ENCODE peak calls at places on chromosome 13, in four cellular contexts. Q is kidney epithelial cell, U is AG10803, I is choroid plexus epithelial cell. Y is an unnamed sample.

GRCh38 chr13:82458169-82458568 is 1424.1 kb downstream of the SLITRK1 start:
- DNase-seq in I (no peak), U (no peak), Q (no peak), Y (no peak)

GRCh38 chr13:40233731-40234195 is 432.7 kb downstream of the FOXO1 start:
- DNase-seq in I (no peak), Q (no peak), U (no peak), Y (peak; percentile 90)

GRCh38 chr13:114068723-114069322 is 63.6 kb downstream of the RASA3 start:
- DNase-seq in Q (no peak), I (peak; percentile 75), U (peak; percentile 90), Y (peak; percentile 45)

GRCh38 chr13:26202365-26202972 is 19.6 kb downstream of the RNF6 start:
- DNase-seq in Q (no peak), U (peak; percentile 35), I (peak; percentile 64), Y (no peak)

GRCh38 chr13:82477436-82477835 is 1404.8 kb downstream of the SLITRK1 start:
- DNase-seq in U (no peak), Q (no peak), I (peak; percentile 1), Y (no peak)

GRCh38 chr13:27826379-27827353 is 34.4 kb downstream of the GSX1 start:
- DNase-seq in I (peak; percentile 91), Q (peak; percentile 19), U (peak; percentile 81), Y (peak; percentile 87)

GRCh38 chr13:59477011-59477410 is 686.7 kb downstream of the DIAPH3 start:
- DNase-seq in Q (no peak), I (peak; percentile 35), U (no peak), Y (no peak)

GRCh38 chr13:113924184-113924583 is 49.7 kb downstream of the C13orf46 start:
- DNase-seq in U (no peak), I (no peak), Q (no peak), Y (no peak)

GRCh38 chr13:101415358-101416174 is 742 bp downstream of the NALCN start:
- DNase-seq in U (no peak), I (no peak), Q (no peak), Y (no peak)

GRCh38 chr13:101473458-101473857 is 21.0 kb downstream of the ITGBL1 start:
- DNase-seq in I (peak; percentile 93), Q (no peak), U (peak; percentile 82), Y (peak; percentile 67)

GRCh38 chr13:47798906-47799305 is 202.2 kb downstream of the SUCLA2 start:
- DNase-seq in I (peak; percentile 72), Q (no peak), U (peak; percentile 27), Y (peak; percentile 19)

GRCh38 chr13:43388282-43389034 is 365.1 kb downstream of the DNAJC15 start:
- DNase-seq in U (no peak), I (no peak), Q (peak; percentile 41), Y (peak; percentile 88)

GRCh38 chr13:46181799-46182490 is at the start of gene LCP1:
- DNase-seq in Q (no peak), I (no peak), U (no peak), Y (no peak)

GRCh38 chr13:25281193-25281936 is 5.9 kb downstream of the MTMR6 start:
- DNase-seq in U (no peak), Q (no peak), I (no peak), Y (no peak)

GRCh38 chr13:41505209-41505835 is 48.0 kb downstream of the RGCC start:
- DNase-seq in U (peak; percentile 95), Q (peak; percentile 70), I (peak; percentile 91), Y (peak; percentile 59)

GRCh38 chr13:22369090-22369489 is 698.2 kb downstream of the FGF9 start:
- DNase-seq in Q (no peak), U (no peak), I (no peak), Y (no peak)

GRCh38 chr13:92196566-92197256 is 798.3 kb downstream of the GPC5 start:
- DNase-seq in U (no peak), Q (no peak), I (peak; percentile 65), Y (no peak)

DNA sequence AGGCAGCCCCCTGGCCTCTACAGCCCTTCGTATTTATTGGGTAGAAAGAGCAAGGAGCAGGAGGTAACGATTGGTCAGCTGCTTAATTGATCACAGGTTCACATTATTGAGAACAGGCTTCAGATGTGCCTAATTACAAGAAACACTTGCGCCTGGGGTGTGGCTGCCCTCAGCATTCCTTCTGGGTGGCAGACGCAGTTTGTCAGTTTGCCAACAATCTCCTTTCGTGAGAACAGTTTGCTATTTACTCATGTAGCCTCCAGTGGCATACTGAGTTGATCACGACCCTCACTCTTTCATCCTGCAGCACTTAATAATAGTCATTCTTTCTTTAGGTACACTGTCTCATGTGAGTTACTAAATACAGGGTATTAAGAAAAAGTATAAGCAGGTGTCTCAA is 985.6 kb downstream of the SLITRK5 start:
- DNase-seq in U (no peak), Q (no peak), I (no peak), Y (peak; percentile 61)
- H3K4me3 ChIP-seq in U (no peak overlapping the region), Q (no peak overlapping the region), I (no peak overlapping the region), Y (no peak overlapping the region)

GRCh38 chr13:108315955-108316354 is 46.4 kb downstream of the TNFSF13B start:
- DNase-seq in Q (no peak), U (no peak), I (peak; percentile 27), Y (no peak)
- TF ChIP-seq CTCF in Q (no peak), U (no peak), I (no peak), Y (no peak)

DNA sequence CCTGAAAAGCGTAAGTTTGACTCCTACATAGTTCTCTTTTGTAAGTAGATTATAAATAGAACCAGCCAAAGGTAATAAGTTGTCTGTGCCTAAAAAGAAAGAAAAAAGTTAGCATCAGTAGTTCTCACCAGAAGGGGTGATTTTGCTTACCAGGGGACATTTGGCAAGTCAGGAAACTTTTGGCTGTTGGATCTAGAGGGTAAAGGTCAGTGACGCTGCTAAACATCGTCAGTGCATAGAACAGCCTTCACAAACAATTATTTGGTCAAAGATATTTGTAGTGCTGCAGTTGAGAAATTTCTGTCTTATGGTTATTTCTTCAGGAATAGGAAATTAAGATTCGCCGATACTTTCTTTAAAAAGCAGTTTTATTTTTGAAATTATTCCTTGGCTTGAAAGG is 2.0 kb downstream of the USPL1 start:
- DNase-seq in Q (no peak), U (no peak), I (peak; percentile 18), Y (no peak)
- H3K4me3 ChIP-seq in Q (peak overlapping the region; percentile 10), U (peak overlapping the region; percentile 93), I (peak overlapping the region; percentile 79), Y (peak overlapping the region; percentile 10)

GRCh38 chr13:90968510-90968909 is 379.0 kb upstream of the MIR17HG start:
- DNase-seq in U (no peak), I (peak; percentile 30), Q (no peak), Y (peak; percentile 50)
- TF ChIP-seq CTCF in U (no peak), I (peak; percentile 49), Q (peak; percentile 72), Y (peak; percentile 63)

GRCh38 chr13:112465251-112466131 is 89.3 kb downstream of the SPACA7 start:
- DNase-seq in U (no peak), Q (no peak), I (no peak), Y (no peak)

GRCh38 chr13:112468069-112468468 is 91.9 kb downstream of the SPACA7 start:
- DNase-seq in Q (no peak), U (no peak), I (no peak), Y (no peak)

GRCh38 chr13:112464720-112465119 is 88.6 kb downstream of the SPACA7 start:
- DNase-seq in I (no peak), Q (no peak), U (no peak), Y (no peak)

GRCh38 chr13:112467236-112467635 is 91.1 kb downstream of the SPACA7 start:
- DNase-seq in U (no peak), Q (no peak), I (no peak), Y (no peak)

DNA sequence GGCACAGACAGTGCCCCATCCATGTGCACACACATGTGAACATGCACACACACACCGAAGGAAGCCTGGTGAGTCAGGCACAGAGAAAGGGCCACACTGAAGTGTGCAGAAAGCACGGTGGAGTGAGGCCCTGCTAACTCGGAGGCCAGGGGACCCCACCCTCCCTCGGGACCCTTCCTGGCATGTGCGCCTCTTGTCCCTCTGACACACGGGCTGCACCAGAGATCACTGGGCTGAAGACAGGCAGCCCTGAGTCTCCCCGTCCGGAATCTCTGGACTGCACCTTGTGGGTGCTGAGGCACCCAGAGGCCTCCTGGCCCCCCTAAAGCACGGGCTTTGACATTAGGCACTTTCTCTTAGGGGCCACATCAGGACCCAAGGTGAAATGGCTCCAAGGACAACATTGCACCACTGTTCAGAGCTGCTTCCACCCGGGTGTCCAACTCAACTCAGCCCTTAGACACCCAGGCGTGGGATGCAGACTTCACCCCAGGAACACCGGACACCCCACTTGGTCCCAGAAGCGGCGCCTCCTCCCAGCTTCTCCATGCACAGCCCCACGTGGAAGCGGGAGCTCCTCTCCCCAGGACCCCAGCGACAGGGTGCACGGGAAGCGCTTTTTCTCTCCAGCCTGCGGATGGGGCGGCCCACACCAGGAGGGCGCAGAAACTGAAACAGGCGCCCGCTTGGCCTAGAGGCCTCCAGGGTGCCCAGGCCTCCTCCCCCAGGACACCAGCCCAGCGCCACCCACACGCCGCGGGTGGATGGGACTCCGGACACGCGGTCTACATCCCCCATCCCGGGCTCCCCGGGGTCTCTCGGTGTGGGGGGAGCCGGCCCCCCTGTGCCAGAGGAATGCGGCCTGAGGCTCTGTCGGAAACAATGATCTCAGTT is 90.2 kb downstream of the SPACA7 start:
- DNase-seq in I (no peak), Q (no peak), U (no peak), Y (no peak)
- H3K4me3 ChIP-seq in I (no peak overlapping the region), Q (no peak overlapping the region), U (no peak overlapping the region), Y (no peak overlapping the region)

GRCh38 chr13:48975101-48975925 is at the start of gene FNDC3A:
- DNase-seq in Q (no peak), I (peak; percentile 76), U (peak; percentile 63), Y (peak; percentile 63)
- TF ChIP-seq CTCF in Q (peak; percentile 8), I (peak; percentile 41), U (peak; percentile 29), Y (peak; percentile 20)

GRCh38 chr13:33110386-33110712 is 94.1 kb downstream of the KL start:
- DNase-seq in I (no peak), Q (no peak), U (peak; percentile 21), Y (no peak)

GRCh38 chr13:33112745-33113144 is 96.5 kb downstream of the KL start:
- DNase-seq in I (peak; percentile 77), Q (no peak), U (peak; percentile 69), Y (no peak)

GRCh38 chr13:33110713-33111413 is 94.6 kb downstream of the KL start:
- DNase-seq in I (peak; percentile 65), U (peak; percentile 87), Q (no peak), Y (no peak)

GRCh38 chr13:33109801-33110200 is 93.6 kb downstream of the KL start:
- DNase-seq in I (no peak), U (no peak), Q (no peak), Y (no peak)

DNA sequence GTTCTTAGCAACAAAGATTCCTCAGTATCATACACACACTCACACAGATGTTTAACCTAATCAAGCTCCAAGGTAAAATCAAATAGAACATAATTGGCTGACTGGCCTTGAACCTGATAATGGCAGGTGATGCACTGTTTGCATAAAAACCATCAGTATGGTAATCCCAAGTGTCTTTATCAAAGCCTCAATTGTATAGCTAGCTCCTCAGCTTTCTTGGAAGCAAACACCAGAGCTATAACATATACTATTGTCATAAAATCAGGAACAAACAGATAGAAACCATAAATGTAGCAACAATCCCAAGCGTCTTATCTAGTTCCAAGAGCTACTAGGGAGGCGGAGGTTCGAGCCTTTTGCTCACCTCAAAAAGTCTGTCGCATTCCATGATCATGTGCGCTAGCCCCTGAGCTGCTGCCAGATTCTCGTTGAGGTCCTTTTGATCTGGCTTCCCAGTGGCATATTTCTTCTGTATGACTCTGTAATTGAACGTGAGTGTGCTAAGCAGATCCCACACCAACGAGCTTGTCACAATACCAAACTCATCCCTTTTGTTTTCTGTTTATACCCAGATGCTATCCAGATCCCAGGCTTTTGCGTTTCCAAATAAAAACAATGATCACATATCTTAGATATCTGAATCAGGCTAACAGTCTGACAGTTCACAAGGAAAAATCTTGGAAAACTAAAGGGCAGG is 95.3 kb downstream of the KL start:
- DNase-seq in U (peak; percentile 94), Q (no peak), I (peak; percentile 78), Y (no peak)
- H3K4me3 ChIP-seq in U (no peak overlapping the region), Q (no peak overlapping the region), I (no peak overlapping the region), Y (no peak overlapping the region)

GRCh38 chr13:20191902-20192469 is 752 bp downstream of the GJB2 start:
- DNase-seq in U (no peak), Q (no peak), I (peak; percentile 31), Y (peak; percentile 42)
- TF ChIP-seq CTCF in U (no peak), Q (no peak), I (no peak), Y (no peak)